ENCODE peak calls at places on chromosomes 12 and 14, in nine cellular contexts. One of them, this sample, is unnamed.

GRCh38 chr12:15206831-15207394 is 14.3 kb downstream of the RERG start:
- DNase-seq in kidney epithelial cell: no peak
- DNase-seq in psoas muscle: no peak
- DNase-seq in heart left ventricle: no peak
- DNase-seq in nephron progenitor cell: no peak
- DNase-seq in choroid plexus epithelial cell: no peak
- DNase-seq in HFF-Myc: no peak
- DNase-seq in AG09319: no peak
- DNase-seq in cardiac fibroblast: no peak
- DNase-seq in this sample: no peak

GRCh38 chr12:116246490-116247179 is 30.9 kb downstream of the MED13L start:
- DNase-seq in kidney epithelial cell: no peak
- DNase-seq in psoas muscle: no peak
- DNase-seq in heart left ventricle: no peak
- DNase-seq in nephron progenitor cell: no peak
- DNase-seq in choroid plexus epithelial cell: no peak
- DNase-seq in HFF-Myc: no peak
- DNase-seq in AG09319: no peak
- DNase-seq in cardiac fibroblast: no peak
- DNase-seq in this sample: no peak

GRCh38 chr14:60646202-60646886 is 2.9 kb downstream of the SIX1 start:
- DNase-seq in kidney epithelial cell: no peak
- DNase-seq in psoas muscle: no peak
- DNase-seq in heart left ventricle: no peak
- DNase-seq in nephron progenitor cell: no peak
- DNase-seq in choroid plexus epithelial cell: peak; percentile 53
- DNase-seq in HFF-Myc: no peak
- DNase-seq in AG09319: no peak
- DNase-seq in cardiac fibroblast: no peak
- DNase-seq in this sample: no peak

GRCh38 chr12:26135010-26135420 is 10.2 kb upstream of the BHLHE41 start:
- DNase-seq in kidney epithelial cell: no peak
- DNase-seq in psoas muscle: no peak
- DNase-seq in heart left ventricle: no peak
- DNase-seq in nephron progenitor cell: no peak
- DNase-seq in choroid plexus epithelial cell: peak; percentile 86
- DNase-seq in HFF-Myc: no peak
- DNase-seq in AG09319: no peak
- DNase-seq in cardiac fibroblast: peak; percentile 62
- DNase-seq in this sample: peak; percentile 52

GRCh38 chr14:55556929-55557623 is 22.9 kb upstream of the KTN1 start:
- DNase-seq in kidney epithelial cell: peak; percentile 99
- DNase-seq in psoas muscle: peak; percentile 82
- DNase-seq in heart left ventricle: peak; percentile 80
- DNase-seq in nephron progenitor cell: peak; percentile 32
- DNase-seq in choroid plexus epithelial cell: peak; percentile 74
- DNase-seq in HFF-Myc: peak; percentile 61
- DNase-seq in AG09319: peak; percentile 88
- DNase-seq in cardiac fibroblast: peak; percentile 96
- DNase-seq in this sample: peak; percentile 93

GRCh38 chr12:54053625-54054441 is at the start of gene HOXC4:
- DNase-seq in kidney epithelial cell: no peak
- DNase-seq in psoas muscle: no peak
- DNase-seq in heart left ventricle: no peak
- DNase-seq in nephron progenitor cell: peak; percentile 77
- DNase-seq in choroid plexus epithelial cell: no peak
- DNase-seq in HFF-Myc: no peak
- DNase-seq in AG09319: no peak
- DNase-seq in cardiac fibroblast: no peak
- DNase-seq in this sample: peak; percentile 35

GRCh38 chr14:71380271-71380670 is 473.0 kb downstream of the PCNX1 start:
- DNase-seq in kidney epithelial cell: no peak
- DNase-seq in psoas muscle: no peak
- DNase-seq in heart left ventricle: no peak
- DNase-seq in nephron progenitor cell: no peak
- DNase-seq in choroid plexus epithelial cell: peak; percentile 89
- DNase-seq in HFF-Myc: no peak
- DNase-seq in AG09319: no peak
- DNase-seq in cardiac fibroblast: peak; percentile 94
- DNase-seq in this sample: peak; percentile 93

GRCh38 chr14:100592972-100593371 is 5.8 kb upstream of the BEGAIN start:
- DNase-seq in kidney epithelial cell: no peak
- DNase-seq in psoas muscle: peak; percentile 3
- DNase-seq in heart left ventricle: no peak
- DNase-seq in nephron progenitor cell: no peak
- DNase-seq in choroid plexus epithelial cell: no peak
- DNase-seq in HFF-Myc: no peak
- DNase-seq in AG09319: no peak
- DNase-seq in cardiac fibroblast: no peak
- DNase-seq in this sample: no peak

GRCh38 chr12:94777936-94778335 is 127.6 kb upstream of the TMCC3 start:
- DNase-seq in kidney epithelial cell: no peak
- DNase-seq in psoas muscle: no peak
- DNase-seq in heart left ventricle: no peak
- DNase-seq in nephron progenitor cell: no peak
- DNase-seq in choroid plexus epithelial cell: no peak
- DNase-seq in HFF-Myc: no peak
- DNase-seq in AG09319: no peak
- DNase-seq in cardiac fibroblast: no peak
- DNase-seq in this sample: no peak

GRCh38 chr14:54902143-54902520 is 494 bp downstream of the GCH1 start:
- DNase-seq in kidney epithelial cell: no peak
- DNase-seq in psoas muscle: peak; percentile 78
- DNase-seq in heart left ventricle: peak; percentile 70
- DNase-seq in nephron progenitor cell: peak; percentile 76
- DNase-seq in choroid plexus epithelial cell: peak; percentile 52
- DNase-seq in HFF-Myc: no peak
- DNase-seq in AG09319: no peak
- DNase-seq in cardiac fibroblast: peak; percentile 73
- DNase-seq in this sample: peak; percentile 67

GRCh38 chr14:101132051-101132541 is 228.6 kb upstream of the RTL1 start:
- DNase-seq in kidney epithelial cell: no peak
- DNase-seq in psoas muscle: no peak
- DNase-seq in heart left ventricle: no peak
- DNase-seq in nephron progenitor cell: no peak
- DNase-seq in choroid plexus epithelial cell: no peak
- DNase-seq in HFF-Myc: no peak
- DNase-seq in AG09319: no peak
- DNase-seq in cardiac fibroblast: no peak
- DNase-seq in this sample: no peak

GRCh38 chr12:48296586-48297396 is 53.9 kb downstream of the ZNF641 start:
- DNase-seq in kidney epithelial cell: peak; percentile 72
- DNase-seq in psoas muscle: peak; percentile 65
- DNase-seq in heart left ventricle: peak; percentile 76
- DNase-seq in nephron progenitor cell: peak; percentile 55
- DNase-seq in choroid plexus epithelial cell: peak; percentile 86
- DNase-seq in HFF-Myc: peak; percentile 36
- DNase-seq in AG09319: peak; percentile 10
- DNase-seq in cardiac fibroblast: peak; percentile 83
- DNase-seq in this sample: peak; percentile 86

GRCh38 chr14:23861666-23862065 is 91.9 kb upstream of the DHRS4 start:
- DNase-seq in kidney epithelial cell: no peak
- DNase-seq in psoas muscle: no peak
- DNase-seq in heart left ventricle: no peak
- DNase-seq in nephron progenitor cell: no peak
- DNase-seq in choroid plexus epithelial cell: peak; percentile 14
- DNase-seq in HFF-Myc: no peak
- DNase-seq in AG09319: no peak
- DNase-seq in cardiac fibroblast: peak; percentile 2
- DNase-seq in this sample: peak; percentile 4

GRCh38 chr14:20417250-20418186 is 4.2 kb upstream of the TEP1 start:
- DNase-seq in kidney epithelial cell: no peak
- DNase-seq in psoas muscle: no peak
- DNase-seq in heart left ventricle: no peak
- DNase-seq in nephron progenitor cell: no peak
- DNase-seq in choroid plexus epithelial cell: no peak
- DNase-seq in HFF-Myc: no peak
- DNase-seq in AG09319: no peak
- DNase-seq in cardiac fibroblast: no peak
- DNase-seq in this sample: no peak

DNA sequence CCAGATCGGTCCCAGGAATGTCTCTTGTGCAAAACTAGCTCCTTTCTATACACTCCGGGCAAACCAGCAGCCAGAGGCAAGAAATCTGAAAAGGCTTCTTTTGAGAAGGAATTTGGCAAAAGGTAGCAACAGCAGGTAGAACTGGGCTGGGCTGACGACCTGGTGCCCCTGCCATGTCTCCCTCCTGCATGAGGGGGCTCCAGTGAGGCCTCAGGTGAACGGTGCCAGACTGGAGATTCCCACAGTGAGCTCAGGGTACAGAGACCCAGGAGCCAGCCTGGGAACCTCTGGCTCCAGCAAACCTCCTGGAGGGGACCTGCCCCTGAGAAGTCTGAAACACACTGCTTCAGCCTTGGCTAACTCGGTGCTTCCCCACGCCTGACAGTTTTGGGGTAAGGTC is 10.8 kb downstream of the ITPK1 start:
- DNase-seq in kidney epithelial cell: no peak
- DNase-seq in psoas muscle: no peak
- DNase-seq in heart left ventricle: no peak
- DNase-seq in nephron progenitor cell: no peak
- DNase-seq in choroid plexus epithelial cell: no peak
- DNase-seq in HFF-Myc: no peak
- DNase-seq in AG09319: no peak
- DNase-seq in cardiac fibroblast: no peak
- DNase-seq in this sample: no peak
- TF ChIP-seq CTCF in kidney epithelial cell: peak; percentile 19
- TF ChIP-seq CTCF in psoas muscle: no peak
- TF ChIP-seq CTCF in heart left ventricle: peak; percentile 5
- TF ChIP-seq CTCF in nephron progenitor cell: no peak
- TF ChIP-seq CTCF in choroid plexus epithelial cell: peak; percentile 16
- TF ChIP-seq CTCF in HFF-Myc: no peak
- TF ChIP-seq CTCF in AG09319: no peak
- TF ChIP-seq CTCF in cardiac fibroblast: no peak
- TF ChIP-seq CTCF in this sample: no peak

DNA sequence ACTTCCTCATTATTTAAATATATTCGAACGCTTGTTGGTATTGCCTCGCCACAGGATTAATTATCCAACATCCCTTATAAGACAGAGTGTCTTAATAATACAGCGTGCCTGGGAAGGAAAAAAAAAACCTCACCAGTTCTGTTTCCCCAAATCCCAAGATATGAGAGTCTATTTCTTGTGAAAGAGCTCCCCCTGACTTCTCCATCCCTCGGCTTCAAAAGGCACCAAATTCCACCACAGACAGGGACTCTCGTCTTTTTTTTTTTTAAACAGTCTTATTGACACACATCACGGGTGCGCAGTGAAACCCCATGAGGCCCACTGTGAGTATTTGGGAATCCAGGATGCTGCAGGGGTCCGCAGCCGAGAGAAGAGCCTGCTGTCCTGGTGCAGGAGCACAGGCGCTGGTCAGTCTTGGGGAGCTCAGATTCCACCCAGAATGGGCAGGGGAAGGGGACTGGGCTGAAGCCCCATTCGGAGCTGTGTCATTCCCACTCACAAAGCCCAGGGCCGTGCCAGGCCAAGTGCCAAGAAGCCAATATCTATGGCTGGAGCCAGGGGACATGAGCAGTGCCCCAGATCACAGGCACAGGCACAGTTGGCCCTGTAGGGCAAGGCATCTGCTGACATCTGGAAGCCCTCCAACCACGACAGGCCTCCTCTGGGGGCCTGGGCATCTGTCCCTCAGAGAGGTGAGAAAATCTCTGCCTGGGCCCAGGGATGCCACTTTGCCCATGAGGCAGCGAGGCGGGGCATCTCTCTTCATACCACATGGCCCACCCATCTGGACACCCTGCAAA is 71.9 kb downstream of the BCL11B start:
- DNase-seq in kidney epithelial cell: no peak
- DNase-seq in psoas muscle: no peak
- DNase-seq in heart left ventricle: peak; percentile 16
- DNase-seq in nephron progenitor cell: no peak
- DNase-seq in choroid plexus epithelial cell: no peak
- DNase-seq in HFF-Myc: no peak
- DNase-seq in AG09319: no peak
- DNase-seq in cardiac fibroblast: no peak
- DNase-seq in this sample: no peak
- TF ChIP-seq CTCF in kidney epithelial cell: peak; percentile 3
- TF ChIP-seq CTCF in psoas muscle: no peak
- TF ChIP-seq CTCF in heart left ventricle: peak; percentile 38
- TF ChIP-seq CTCF in nephron progenitor cell: no peak
- TF ChIP-seq CTCF in choroid plexus epithelial cell: no peak
- TF ChIP-seq CTCF in HFF-Myc: peak; percentile 11
- TF ChIP-seq CTCF in AG09319: peak; percentile 24
- TF ChIP-seq CTCF in cardiac fibroblast: no peak
- TF ChIP-seq CTCF in this sample: no peak

DNA sequence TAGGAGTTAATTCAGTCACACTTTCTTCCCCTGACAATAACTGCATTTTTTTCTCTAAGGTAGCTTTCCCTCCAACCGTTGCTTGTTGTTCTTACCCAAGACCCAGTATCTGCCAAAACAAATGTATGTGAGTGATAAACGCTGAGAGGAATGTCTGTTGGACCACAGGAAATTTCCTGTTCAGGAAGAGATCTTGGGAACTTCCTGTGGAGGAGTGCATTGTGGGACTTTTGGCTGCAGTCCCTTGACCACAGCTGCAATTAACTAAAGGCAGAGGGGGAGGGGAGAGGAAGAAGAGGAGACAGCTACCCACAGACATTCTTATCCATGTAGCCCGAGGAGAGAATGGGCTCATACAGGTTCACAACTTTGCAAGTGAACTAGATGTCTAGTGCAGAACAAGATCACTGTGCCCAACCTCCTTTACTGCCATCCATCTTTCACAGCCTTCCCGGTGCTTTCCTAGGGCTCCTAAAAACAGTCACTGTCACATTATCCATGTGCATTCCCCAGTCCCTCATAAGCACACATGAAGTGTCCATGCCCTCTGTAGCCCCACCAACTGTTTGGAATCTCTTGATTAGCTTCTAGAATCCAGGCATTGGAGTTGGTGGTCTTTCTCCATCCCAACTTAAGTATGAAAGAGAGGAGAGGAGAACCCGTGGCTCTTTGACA is 149.5 kb downstream of the ETV6 start:
- DNase-seq in kidney epithelial cell: peak; percentile 83
- DNase-seq in psoas muscle: no peak
- DNase-seq in heart left ventricle: peak; percentile 63
- DNase-seq in nephron progenitor cell: no peak
- DNase-seq in choroid plexus epithelial cell: peak; percentile 93
- DNase-seq in HFF-Myc: peak; percentile 78
- DNase-seq in AG09319: no peak
- DNase-seq in cardiac fibroblast: peak; percentile 94
- DNase-seq in this sample: peak; percentile 97
- TF ChIP-seq CTCF in kidney epithelial cell: no peak
- TF ChIP-seq CTCF in psoas muscle: no peak
- TF ChIP-seq CTCF in heart left ventricle: no peak
- TF ChIP-seq CTCF in nephron progenitor cell: no peak
- TF ChIP-seq CTCF in choroid plexus epithelial cell: no peak
- TF ChIP-seq CTCF in HFF-Myc: no peak
- TF ChIP-seq CTCF in AG09319: no peak
- TF ChIP-seq CTCF in cardiac fibroblast: no peak
- TF ChIP-seq CTCF in this sample: no peak

DNA sequence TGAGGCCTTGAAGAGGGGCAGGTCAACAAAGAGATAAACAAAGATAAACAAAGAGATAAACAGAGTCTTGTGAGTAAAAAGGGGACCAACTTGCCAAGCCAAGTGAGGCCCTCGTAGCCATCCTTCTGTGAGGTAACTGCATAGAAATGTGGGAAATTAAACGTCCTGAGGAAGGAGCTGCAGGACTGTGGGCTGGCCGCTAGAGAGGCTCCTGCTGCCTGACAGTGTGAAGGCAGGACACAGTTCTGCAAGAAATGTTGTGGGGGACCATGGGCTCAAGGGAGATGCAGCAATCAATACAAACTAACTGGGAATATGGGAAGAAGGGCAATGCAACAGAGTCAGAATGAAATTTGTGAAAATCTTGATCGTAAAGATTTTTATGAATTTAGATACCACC is 91.9 kb downstream of the SLC8A3 start:
- DNase-seq in kidney epithelial cell: no peak
- DNase-seq in psoas muscle: no peak
- DNase-seq in heart left ventricle: no peak
- DNase-seq in nephron progenitor cell: peak; percentile 39
- DNase-seq in choroid plexus epithelial cell: peak; percentile 54
- DNase-seq in HFF-Myc: no peak
- DNase-seq in AG09319: no peak
- DNase-seq in cardiac fibroblast: peak; percentile 13
- DNase-seq in this sample: peak; percentile 10
- TF ChIP-seq CTCF in kidney epithelial cell: peak; percentile 27
- TF ChIP-seq CTCF in psoas muscle: no peak
- TF ChIP-seq CTCF in heart left ventricle: no peak
- TF ChIP-seq CTCF in nephron progenitor cell: peak; percentile 57
- TF ChIP-seq CTCF in choroid plexus epithelial cell: peak; percentile 68
- TF ChIP-seq CTCF in HFF-Myc: no peak
- TF ChIP-seq CTCF in AG09319: no peak
- TF ChIP-seq CTCF in cardiac fibroblast: peak; percentile 21
- TF ChIP-seq CTCF in this sample: peak; percentile 42

This sample was measured in fibroblast of pulmonary artery.